ENCODE peak calls at places on chromosome 16, in ten cellular contexts. One of them, this sample, is unnamed.

GRCh38 chr16:7137560-7138330 is 194.9 kb upstream of the RBFOX1 start:
- DNase-seq in HepG2: peak
- DNase-seq in HCEC 1CT: no peak
- DNase-seq in NCI-H1105 treated with DMSO at 0.1 percent for 48 hours: no peak
- DNase-seq in lower leg skin: no peak
- DNase-seq in heart right ventricle: no peak
- DNase-seq in AG09319: no peak
- DNase-seq in stimulated activated effector memory CD8-positive, alpha-beta T cell treated with anti-CD3 and anti-CD28 coated beads, Interleukin-12 subunit alpha, Interleukin-12 subunit beta, amount 100 ng/mL, for 72 hours: no peak
- DNase-seq in Daoy: peak
- DNase-seq in Peyer's patch: no peak
- DNase-seq in this sample: peak

GRCh38 chr16:3640207-3640606 is 14.3 kb upstream of the DNASE1 start:
- DNase-seq in lower leg skin: peak
- DNase-seq in HepG2: peak
- DNase-seq in HCEC 1CT: no peak
- DNase-seq in NCI-H1105 treated with DMSO at 0.1 percent for 48 hours: no peak
- DNase-seq in Peyer's patch: peak
- DNase-seq in stimulated activated effector memory CD8-positive, alpha-beta T cell treated with anti-CD3 and anti-CD28 coated beads, Interleukin-12 subunit alpha, Interleukin-12 subunit beta, amount 100 ng/mL, for 72 hours: no peak
- DNase-seq in AG09319: no peak
- DNase-seq in heart right ventricle: no peak
- DNase-seq in Daoy: no peak
- DNase-seq in this sample: no peak

GRCh38 chr16:88784074-88784855 is 755 bp downstream of the PIEZO1 start:
- DNase-seq in heart right ventricle: peak
- DNase-seq in Daoy: peak
- DNase-seq in NCI-H1105 treated with DMSO at 0.1 percent for 48 hours: no peak
- DNase-seq in HepG2: peak
- DNase-seq in Peyer's patch: peak
- DNase-seq in AG09319: no peak
- DNase-seq in lower leg skin: peak
- DNase-seq in HCEC 1CT: peak
- DNase-seq in stimulated activated effector memory CD8-positive, alpha-beta T cell treated with anti-CD3 and anti-CD28 coated beads, Interleukin-12 subunit alpha, Interleukin-12 subunit beta, amount 100 ng/mL, for 72 hours: no peak
- DNase-seq in this sample: peak

GRCh38 chr16:14186007-14186953 is 115.2 kb downstream of the MRTFB start:
- DNase-seq in NCI-H1105 treated with DMSO at 0.1 percent for 48 hours: peak
- DNase-seq in AG09319: peak
- DNase-seq in Daoy: peak
- DNase-seq in HepG2: no peak
- DNase-seq in heart right ventricle: peak
- DNase-seq in Peyer's patch: no peak
- DNase-seq in stimulated activated effector memory CD8-positive, alpha-beta T cell treated with anti-CD3 and anti-CD28 coated beads, Interleukin-12 subunit alpha, Interleukin-12 subunit beta, amount 100 ng/mL, for 72 hours: no peak
- DNase-seq in lower leg skin: no peak
- DNase-seq in HCEC 1CT: peak
- DNase-seq in this sample: peak

GRCh38 chr16:3161235-3162018 is 26.6 kb upstream of the OR1F1 start:
- DNase-seq in Daoy: no peak
- DNase-seq in heart right ventricle: no peak
- DNase-seq in HCEC 1CT: no peak
- DNase-seq in stimulated activated effector memory CD8-positive, alpha-beta T cell treated with anti-CD3 and anti-CD28 coated beads, Interleukin-12 subunit alpha, Interleukin-12 subunit beta, amount 100 ng/mL, for 72 hours: no peak
- DNase-seq in AG09319: no peak
- DNase-seq in Peyer's patch: no peak
- DNase-seq in lower leg skin: no peak
- DNase-seq in NCI-H1105 treated with DMSO at 0.1 percent for 48 hours: no peak
- DNase-seq in HepG2: no peak
- DNase-seq in this sample: no peak

GRCh38 chr16:21611178-21611545 is 11.8 kb downstream of the METTL9 start:
- DNase-seq in NCI-H1105 treated with DMSO at 0.1 percent for 48 hours: no peak
- DNase-seq in lower leg skin: no peak
- DNase-seq in Daoy: no peak
- DNase-seq in AG09319: no peak
- DNase-seq in HepG2: no peak
- DNase-seq in HCEC 1CT: peak
- DNase-seq in heart right ventricle: no peak
- DNase-seq in stimulated activated effector memory CD8-positive, alpha-beta T cell treated with anti-CD3 and anti-CD28 coated beads, Interleukin-12 subunit alpha, Interleukin-12 subunit beta, amount 100 ng/mL, for 72 hours: no peak
- DNase-seq in Peyer's patch: no peak
- DNase-seq in this sample: no peak

GRCh38 chr16:9134739-9135138 is 43.3 kb downstream of the HAPSTR1 start:
- DNase-seq in heart right ventricle: peak
- DNase-seq in NCI-H1105 treated with DMSO at 0.1 percent for 48 hours: peak
- DNase-seq in Peyer's patch: peak
- DNase-seq in Daoy: peak
- DNase-seq in stimulated activated effector memory CD8-positive, alpha-beta T cell treated with anti-CD3 and anti-CD28 coated beads, Interleukin-12 subunit alpha, Interleukin-12 subunit beta, amount 100 ng/mL, for 72 hours: peak
- DNase-seq in lower leg skin: peak
- DNase-seq in AG09319: no peak
- DNase-seq in HCEC 1CT: peak
- DNase-seq in HepG2: peak
- DNase-seq in this sample: peak

GRCh38 chr16:84667600-84668309 is 19.4 kb downstream of the KLHL36 start:
- DNase-seq in Peyer's patch: no peak
- DNase-seq in Daoy: no peak
- DNase-seq in stimulated activated effector memory CD8-positive, alpha-beta T cell treated with anti-CD3 and anti-CD28 coated beads, Interleukin-12 subunit alpha, Interleukin-12 subunit beta, amount 100 ng/mL, for 72 hours: no peak
- DNase-seq in NCI-H1105 treated with DMSO at 0.1 percent for 48 hours: no peak
- DNase-seq in HCEC 1CT: no peak
- DNase-seq in heart right ventricle: no peak
- DNase-seq in lower leg skin: no peak
- DNase-seq in HepG2: no peak
- DNase-seq in AG09319: no peak
- DNase-seq in this sample: no peak

GRCh38 chr16:49763826-49764225 is 92.1 kb downstream of the ZNF423 start:
- DNase-seq in AG09319: no peak
- DNase-seq in NCI-H1105 treated with DMSO at 0.1 percent for 48 hours: no peak
- DNase-seq in heart right ventricle: no peak
- DNase-seq in Peyer's patch: no peak
- DNase-seq in stimulated activated effector memory CD8-positive, alpha-beta T cell treated with anti-CD3 and anti-CD28 coated beads, Interleukin-12 subunit alpha, Interleukin-12 subunit beta, amount 100 ng/mL, for 72 hours: no peak
- DNase-seq in HCEC 1CT: no peak
- DNase-seq in Daoy: peak
- DNase-seq in lower leg skin: no peak
- DNase-seq in HepG2: no peak
- DNase-seq in this sample: no peak

GRCh38 chr16:15451098-15451731 is 16.8 kb downstream of the BMERB1 start:
- DNase-seq in NCI-H1105 treated with DMSO at 0.1 percent for 48 hours: no peak
- DNase-seq in lower leg skin: no peak
- DNase-seq in AG09319: no peak
- DNase-seq in heart right ventricle: no peak
- DNase-seq in Daoy: no peak
- DNase-seq in HCEC 1CT: no peak
- DNase-seq in Peyer's patch: no peak
- DNase-seq in HepG2: peak
- DNase-seq in stimulated activated effector memory CD8-positive, alpha-beta T cell treated with anti-CD3 and anti-CD28 coated beads, Interleukin-12 subunit alpha, Interleukin-12 subunit beta, amount 100 ng/mL, for 72 hours: no peak
- DNase-seq in this sample: no peak

GRCh38 chr16:4544483-4544882 is 5.9 kb upstream of the CDIP1 start:
- DNase-seq in lower leg skin: no peak
- DNase-seq in NCI-H1105 treated with DMSO at 0.1 percent for 48 hours: no peak
- DNase-seq in HepG2: no peak
- DNase-seq in stimulated activated effector memory CD8-positive, alpha-beta T cell treated with anti-CD3 and anti-CD28 coated beads, Interleukin-12 subunit alpha, Interleukin-12 subunit beta, amount 100 ng/mL, for 72 hours: no peak
- DNase-seq in Peyer's patch: no peak
- DNase-seq in heart right ventricle: no peak
- DNase-seq in AG09319: no peak
- DNase-seq in Daoy: no peak
- DNase-seq in HCEC 1CT: no peak
- DNase-seq in this sample: no peak

GRCh38 chr16:86632944-86633343 is 54.6 kb downstream of the FOXL1 start:
- DNase-seq in Peyer's patch: no peak
- DNase-seq in AG09319: no peak
- DNase-seq in NCI-H1105 treated with DMSO at 0.1 percent for 48 hours: no peak
- DNase-seq in stimulated activated effector memory CD8-positive, alpha-beta T cell treated with anti-CD3 and anti-CD28 coated beads, Interleukin-12 subunit alpha, Interleukin-12 subunit beta, amount 100 ng/mL, for 72 hours: no peak
- DNase-seq in HCEC 1CT: no peak
- DNase-seq in heart right ventricle: no peak
- DNase-seq in Daoy: no peak
- DNase-seq in HepG2: no peak
- DNase-seq in lower leg skin: no peak
- DNase-seq in this sample: no peak

GRCh38 chr16:81623365-81624102 is 155.6 kb upstream of the PLCG2 start:
- DNase-seq in HepG2: peak
- DNase-seq in heart right ventricle: no peak
- DNase-seq in stimulated activated effector memory CD8-positive, alpha-beta T cell treated with anti-CD3 and anti-CD28 coated beads, Interleukin-12 subunit alpha, Interleukin-12 subunit beta, amount 100 ng/mL, for 72 hours: no peak
- DNase-seq in lower leg skin: no peak
- DNase-seq in NCI-H1105 treated with DMSO at 0.1 percent for 48 hours: peak
- DNase-seq in Peyer's patch: peak
- DNase-seq in Daoy: peak
- DNase-seq in HCEC 1CT: peak
- DNase-seq in AG09319: no peak
- DNase-seq in this sample: peak

GRCh38 chr16:27424772-27425498 is 23.0 kb downstream of the IL21R start:
- DNase-seq in lower leg skin: peak
- DNase-seq in Peyer's patch: no peak
- DNase-seq in Daoy: no peak
- DNase-seq in HepG2: no peak
- DNase-seq in HCEC 1CT: no peak
- DNase-seq in AG09319: no peak
- DNase-seq in NCI-H1105 treated with DMSO at 0.1 percent for 48 hours: no peak
- DNase-seq in stimulated activated effector memory CD8-positive, alpha-beta T cell treated with anti-CD3 and anti-CD28 coated beads, Interleukin-12 subunit alpha, Interleukin-12 subunit beta, amount 100 ng/mL, for 72 hours: no peak
- DNase-seq in heart right ventricle: no peak
- DNase-seq in this sample: no peak